ENCODE peak calls at places on chromosomes 12 and 14, in nine cellular contexts. C is A172; D is NCI-H748 treated with DMSO at 0.1 percent for 48 hours; Q is endodermal cell; L is NCI-H2081; T is RWPE1; R is effector memory CD8-positive, alpha-beta T cell; K is astrocyte of the hippocampus; I is tibial artery. P is an unnamed sample.

GRCh38 chr14:59251811-59252771 is 63.6 kb downstream of the DAAM1 start:
- DNase-seq in C (peak), D (no peak), Q (no peak), L (peak), T (no peak), R (no peak), K (peak), I (no peak), P (no peak)

GRCh38 chr14:104819361-104819771 is 18.5 kb downstream of the ZBTB42 start:
- DNase-seq in C (no peak), D (no peak), Q (peak), L (no peak), T (no peak), R (no peak), K (no peak), I (peak), P (peak)

GRCh38 chr14:65478596-65478995 is 66.1 kb downstream of the FUT8 start:
- DNase-seq in C (peak), D (peak), Q (no peak), L (no peak), T (peak), R (no peak), K (peak), I (no peak), P (no peak)

GRCh38 chr12:76544601-76545261 is 14.8 kb downstream of the OSBPL8 start:
- DNase-seq in C (no peak), D (no peak), Q (no peak), L (no peak), T (no peak), R (no peak), K (no peak), I (no peak), P (no peak)

GRCh38 chr12:93847517-93848452 is 170.6 kb downstream of the CRADD start:
- DNase-seq in C (no peak), D (no peak), Q (no peak), L (no peak), T (no peak), R (no peak), K (no peak), I (no peak), P (no peak)

GRCh38 chr14:98802044-98802443 is 470.0 kb downstream of the BCL11B start:
- DNase-seq in C (no peak), D (no peak), Q (no peak), L (no peak), T (no peak), R (no peak), K (no peak), I (no peak), P (no peak)

GRCh38 chr12:44317651-44318126 is 481.8 kb downstream of the TMEM117 start:
- DNase-seq in C (peak), D (peak), Q (peak), L (peak), T (no peak), R (no peak), K (peak), I (no peak), P (peak)

GRCh38 chr12:30725739-30726138 is 29.0 kb downstream of the CAPRIN2 start:
- DNase-seq in C (peak), D (no peak), Q (no peak), L (no peak), T (peak), R (no peak), K (peak), I (no peak), P (no peak)

GRCh38 chr14:66652736-66653135 is 144.8 kb downstream of the GPHN start:
- DNase-seq in C (no peak), D (no peak), Q (peak), L (no peak), T (no peak), R (no peak), K (no peak), I (no peak), P (peak)

GRCh38 chr12:120687570-120688289 is 781 bp downstream of the MLEC start:
- DNase-seq in C (no peak), D (no peak), Q (peak), L (no peak), T (peak), R (peak), K (peak), I (peak), P (no peak)

GRCh38 chr12:12007001-12007712 is 63.6 kb upstream of the BCL2L14 start:
- DNase-seq in C (peak), D (no peak), Q (peak), L (no peak), T (no peak), R (no peak), K (peak), I (no peak), P (no peak)

GRCh38 chr12:6570264-6570887 is 2.3 kb upstream of the NOP2 start:
- DNase-seq in C (peak), D (no peak), Q (peak), L (peak), T (peak), R (peak), K (peak), I (no peak), P (peak)

GRCh38 chr14:100584056-100585031 is 2.9 kb downstream of the BEGAIN start:
- DNase-seq in C (no peak), D (no peak), Q (peak), L (no peak), T (no peak), R (no peak), K (no peak), I (no peak), P (no peak)

GRCh38 chr12:13950502-13950901 is 30.9 kb downstream of the GRIN2B start:
- DNase-seq in C (no peak), D (no peak), Q (no peak), L (no peak), T (no peak), R (no peak), K (peak), I (no peak), P (no peak)

GRCh38 chr12:6943387-6943718 is 263 bp upstream of the RNU7-1 start:
- DNase-seq in C (no peak), D (peak), Q (peak), L (peak), T (peak), R (peak), K (peak), I (peak), P (peak)

GRCh38 chr12:42968426-42968825 is 378.9 kb upstream of the PRICKLE1 start:
- DNase-seq in C (no peak), D (no peak), Q (no peak), L (no peak), T (no peak), R (no peak), K (no peak), I (no peak), P (no peak)

GRCh38 chr12:76341436-76342030 is 6.7 kb downstream of the BBS10 start:
- DNase-seq in C (no peak), D (no peak), Q (no peak), L (no peak), T (peak), R (no peak), K (no peak), I (no peak), P (no peak)

GRCh38 chr12:100254876-100255275 is 12.0 kb downstream of the DEPDC4 start:
- DNase-seq in C (no peak), D (no peak), Q (no peak), L (no peak), T (peak), R (no peak), K (no peak), I (no peak), P (no peak)

GRCh38 chr12:31890295-31891285 is 68.6 kb upstream of the RESF1 start:
- DNase-seq in C (no peak), D (no peak), Q (no peak), L (no peak), T (no peak), R (peak), K (no peak), I (no peak), P (no peak)

GRCh38 chr12:119082496-119082895 is 96.2 kb upstream of the HSPB8 start:
- DNase-seq in C (no peak), D (no peak), Q (no peak), L (no peak), T (no peak), R (no peak), K (no peak), I (no peak), P (no peak)

GRCh38 chr14:94897092-94897491 is 127.2 kb upstream of the GSC start:
- DNase-seq in C (no peak), D (no peak), Q (no peak), L (no peak), T (no peak), R (no peak), K (peak), I (peak), P (no peak)